ENCODE peak calls at places on chromosomes 3 and 15, in four cellular contexts. M is cardiac fibroblast, Z is astrocyte of the spinal cord, C is IMR-90. H is an unnamed sample.

GRCh38 chr3:134601539-134602439 is 49.0 kb downstream of the KY start:
- DNase-seq in C (peak), M (peak), Z (peak), H (peak)

GRCh38 chr15:77018796-77019475 is 24.0 kb downstream of the PSTPIP1 start:
- DNase-seq in M (no peak), C (no peak), Z (no peak), H (no peak)

GRCh38 chr3:31448882-31449243 is 83.9 kb upstream of the STT3B start:
- DNase-seq in M (no peak), Z (no peak), C (no peak), H (no peak)

GRCh38 chr3:173410836-173411235 is 13.3 kb downstream of the NLGN1 start:
- DNase-seq in C (no peak), M (peak), Z (no peak), H (peak)

GRCh38 chr3:70531838-70532489 is 219.5 kb upstream of the MDFIC2 start:
- DNase-seq in Z (no peak), C (no peak), M (no peak), H (no peak)

GRCh38 chr3:178088930-178089329 is 447.3 kb upstream of the KCNMB2 start:
- DNase-seq in Z (no peak), C (no peak), M (no peak), H (no peak)

GRCh38 chr3:42014949-42015533 is 53.1 kb upstream of the ULK4 start:
- DNase-seq in Z (peak), C (no peak), M (peak), H (peak)

GRCh38 chr3:152198655-152199054 is 70.1 kb upstream of the MBNL1 start:
- DNase-seq in Z (no peak), M (no peak), C (no peak), H (no peak)

GRCh38 chr15:99749386-99749785 is 16.1 kb upstream of the LYSMD4 start:
- DNase-seq in C (peak), M (peak), Z (no peak), H (peak)

GRCh38 chr3:173395412-173396181 is 1.9 kb upstream of the NLGN1 start:
- DNase-seq in Z (peak), M (peak), C (peak), H (peak)

DNA sequence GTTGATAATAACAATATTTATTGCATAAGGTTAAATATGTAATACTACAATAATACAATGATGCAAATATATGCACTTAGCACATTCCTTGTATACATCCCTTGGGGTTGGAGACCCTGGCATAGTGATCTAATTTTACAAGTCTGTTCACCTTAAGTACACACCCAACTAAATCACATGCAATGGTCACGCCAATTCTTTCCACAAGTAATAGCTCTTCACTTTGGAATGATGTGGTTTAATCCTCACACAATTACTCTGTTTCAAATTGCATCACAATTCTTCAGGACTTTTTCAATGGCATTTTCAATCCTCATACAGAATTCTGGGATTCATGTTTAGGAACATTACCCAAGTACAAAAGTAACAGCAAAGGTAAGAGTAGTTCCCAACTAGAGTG is 27.3 kb upstream of the SPRED1 start:
- DNase-seq in M (peak), C (no peak), Z (no peak), H (no peak)
- H3K4me3 ChIP-seq in M (no peak), C (no peak), Z (no peak), H (no peak)

GRCh38 chr3:156107504-156107903 is 12.9 kb upstream of the KCNAB1 start:
- DNase-seq in C (no peak), M (no peak), Z (no peak), H (no peak)

GRCh38 chr3:156102267-156102912 is 18.0 kb upstream of the KCNAB1 start:
- DNase-seq in Z (no peak), M (no peak), C (no peak), H (no peak)

GRCh38 chr3:156109989-156110388 is 10.4 kb upstream of the KCNAB1 start:
- DNase-seq in C (no peak), M (no peak), Z (no peak), H (no peak)

GRCh38 chr3:156106721-156107373 is 13.5 kb upstream of the KCNAB1 start:
- DNase-seq in M (no peak), Z (no peak), C (no peak), H (no peak)
- TF ChIP-seq CTCF in M (no peak), Z (peak), C (no peak), H (no peak)

GRCh38 chr3:10235551-10235950 is 12.7 kb upstream of the TATDN2 start:
- DNase-seq in C (no peak), M (no peak), Z (no peak), H (no peak)

GRCh38 chr3:10233988-10234387 is 14.3 kb upstream of the TATDN2 start:
- DNase-seq in C (no peak), M (no peak), Z (no peak), H (no peak)

GRCh38 chr3:10234526-10235230 is 13.6 kb upstream of the TATDN2 start:
- DNase-seq in Z (no peak), M (no peak), C (no peak), H (no peak)

GRCh38 chr3:10228248-10228950 is 19.9 kb upstream of the TATDN2 start:
- DNase-seq in C (no peak), Z (no peak), M (peak), H (no peak)

DNA sequence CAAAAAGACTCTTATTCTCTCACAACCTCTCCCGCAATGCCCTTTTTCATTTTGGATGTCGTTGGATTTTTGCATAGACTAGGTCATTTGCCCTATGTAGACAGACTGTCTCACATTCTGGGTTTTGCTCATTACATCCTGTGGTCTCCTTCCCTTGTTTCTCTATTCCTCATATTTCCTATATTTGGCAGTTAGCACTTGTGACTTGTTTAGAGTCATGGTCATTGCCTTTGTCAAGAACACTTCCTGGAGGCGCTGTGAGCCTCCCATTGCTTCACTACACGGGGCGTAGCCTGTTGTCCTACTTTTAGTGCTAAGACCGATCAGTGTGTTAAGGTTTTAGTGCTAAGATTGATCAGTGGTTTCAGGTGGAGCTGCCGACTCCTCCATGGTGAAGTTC is 16.1 kb upstream of the TATDN2 start:
- DNase-seq in C (no peak), M (no peak), Z (no peak), H (no peak)
- H3K4me3 ChIP-seq in C (no peak), M (no peak), Z (no peak), H (no peak)

DNA sequence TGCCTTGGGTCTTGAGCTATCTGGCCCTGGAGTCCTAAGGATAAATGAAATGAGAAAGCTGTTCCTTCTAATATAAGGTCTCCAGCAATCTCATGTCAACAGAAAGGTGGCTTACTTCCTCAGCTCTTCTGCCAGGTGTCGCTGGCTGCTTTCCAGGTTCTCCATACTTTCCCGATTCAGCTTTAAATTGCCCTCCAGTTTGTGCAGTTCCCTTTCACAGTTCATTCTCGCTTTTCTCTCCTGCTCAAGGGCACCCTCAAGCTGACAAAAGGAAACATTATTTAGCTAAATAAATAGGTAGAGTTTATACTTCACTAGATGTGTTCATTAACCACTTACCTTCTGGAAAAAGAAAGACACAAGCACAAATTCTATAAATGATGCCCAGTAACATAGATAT is 73.0 kb downstream of the MYH15 start:
- DNase-seq in M (no peak), C (no peak), Z (no peak), H (no peak)
- TF ChIP-seq CTCF in M (no peak), C (no peak), Z (no peak), H (no peak)

GRCh38 chr3:72655151-72655551 is 193.1 kb downstream of the SHQ1 start:
- DNase-seq in M (no peak), C (no peak), Z (peak), H (peak)
- H3K4me3 ChIP-seq in M (peak), C (no peak), Z (no peak), H (no peak)

GRCh38 chr3:188955919-188956318 is 215.9 kb upstream of the TPRG1 start:
- DNase-seq in C (peak), M (no peak), Z (no peak), H (no peak)
- TF ChIP-seq CTCF in C (no peak), M (no peak), Z (no peak), H (no peak)

H was measured in fibroblast of the aortic adventitia.